ENCODE peak calls at places on chromosomes 7 and 10, in five cellular contexts. One of them, this sample, is unnamed.

GRCh38 chr10:78350286-78350685 is 316.6 kb downstream of the RPS24 start:
- DNase-seq in cardiac fibroblast: no peak
- DNase-seq in IMR-90: no peak
- DNase-seq in lung: no peak
- DNase-seq in dorsolateral prefrontal cortex: no peak
- DNase-seq in this sample: no peak

GRCh38 chr7:129783097-129783919 is 169.5 kb downstream of the UBE2H start:
- DNase-seq in IMR-90: no peak
- DNase-seq in lung: no peak
- DNase-seq in cardiac fibroblast: no peak
- DNase-seq in dorsolateral prefrontal cortex: no peak
- DNase-seq in this sample: no peak

GRCh38 chr10:73889014-73889413 is 14.7 kb upstream of the CAMK2G start:
- DNase-seq in IMR-90: peak
- DNase-seq in cardiac fibroblast: peak
- DNase-seq in dorsolateral prefrontal cortex: no peak
- DNase-seq in lung: no peak
- DNase-seq in this sample: no peak

GRCh38 chr7:128831178-128831993 is 1.2 kb downstream of the FLNC start:
- DNase-seq in cardiac fibroblast: peak
- DNase-seq in lung: no peak
- DNase-seq in dorsolateral prefrontal cortex: no peak
- DNase-seq in IMR-90: peak
- DNase-seq in this sample: no peak

GRCh38 chr7:151810434-151811232 is 66.3 kb downstream of the PRKAG2 start:
- DNase-seq in IMR-90: no peak
- DNase-seq in dorsolateral prefrontal cortex: peak
- DNase-seq in lung: no peak
- DNase-seq in cardiac fibroblast: no peak
- DNase-seq in this sample: no peak

GRCh38 chr10:116866987-116867595 is 17.8 kb downstream of the ENO4 start:
- DNase-seq in cardiac fibroblast: peak
- DNase-seq in dorsolateral prefrontal cortex: no peak
- DNase-seq in IMR-90: peak
- DNase-seq in lung: no peak
- DNase-seq in this sample: no peak

GRCh38 chr7:141097430-141097829 is 23.6 kb downstream of the TMEM178B start:
- DNase-seq in cardiac fibroblast: peak
- DNase-seq in IMR-90: peak
- DNase-seq in dorsolateral prefrontal cortex: no peak
- DNase-seq in lung: no peak
- DNase-seq in this sample: no peak

GRCh38 chr7:11212080-11212711 is 238.5 kb downstream of the PHF14 start:
- DNase-seq in dorsolateral prefrontal cortex: peak
- DNase-seq in cardiac fibroblast: peak
- DNase-seq in IMR-90: peak
- DNase-seq in lung: peak
- DNase-seq in this sample: no peak

GRCh38 chr7:117673839-117674238 is 194.0 kb downstream of the CFTR start:
- DNase-seq in cardiac fibroblast: peak
- DNase-seq in dorsolateral prefrontal cortex: no peak
- DNase-seq in IMR-90: peak
- DNase-seq in lung: no peak
- DNase-seq in this sample: no peak

DNA sequence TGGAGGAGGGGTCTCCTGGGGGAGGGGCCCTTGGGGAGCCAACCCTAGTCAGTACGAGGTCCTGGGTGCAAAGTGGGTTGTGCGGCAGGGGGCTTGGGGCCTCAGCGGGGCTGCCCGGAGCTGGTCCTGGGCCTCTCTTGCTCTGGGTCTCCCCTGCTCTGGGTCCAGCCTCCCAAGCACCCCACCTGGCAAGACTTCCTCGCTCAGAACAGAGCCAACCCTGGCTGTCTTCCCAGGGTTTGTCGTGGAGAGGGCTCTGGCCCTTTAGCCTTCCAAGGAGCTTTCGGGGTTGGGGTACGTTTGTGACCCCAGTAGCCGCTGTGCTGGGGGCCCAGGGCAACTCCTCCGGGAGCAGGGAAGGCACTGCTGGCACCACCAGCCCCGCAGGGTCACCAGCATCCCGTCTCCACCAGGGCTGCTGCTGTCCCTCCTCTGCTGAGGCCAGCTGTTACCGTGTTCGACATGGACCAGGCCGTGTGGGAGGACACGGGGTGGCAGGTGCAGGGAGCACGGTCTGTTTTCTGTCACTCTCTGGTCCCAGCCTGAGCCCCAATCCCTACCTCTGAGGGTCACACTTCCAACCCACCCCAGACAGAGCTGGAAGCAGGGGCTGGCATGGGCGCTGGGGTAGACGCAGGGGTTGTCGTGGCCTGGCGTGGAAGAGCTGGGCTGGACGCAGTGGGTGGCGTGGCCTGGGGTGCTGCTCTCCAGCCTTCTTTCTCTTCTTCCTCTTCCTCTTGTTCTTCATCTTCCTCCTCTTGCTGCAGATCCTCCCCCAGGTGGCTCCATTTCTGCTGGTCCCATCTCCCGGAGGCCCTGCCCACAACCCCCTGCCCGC is 22.9 kb downstream of the PWWP2B start:
- DNase-seq in lung: no peak
- DNase-seq in dorsolateral prefrontal cortex: no peak
- DNase-seq in cardiac fibroblast: no peak
- DNase-seq in IMR-90: no peak
- DNase-seq in this sample: no peak
- H3K4me3 ChIP-seq in lung: no peak
- H3K4me3 ChIP-seq in dorsolateral prefrontal cortex: no peak
- H3K4me3 ChIP-seq in cardiac fibroblast: no peak
- H3K4me3 ChIP-seq in IMR-90: no peak
- H3K4me3 ChIP-seq in this sample: no peak

GRCh38 chr10:93493162-93493561 is 3.2 kb upstream of the CEP55 start:
- DNase-seq in cardiac fibroblast: no peak
- DNase-seq in lung: no peak
- DNase-seq in dorsolateral prefrontal cortex: no peak
- DNase-seq in IMR-90: no peak
- DNase-seq in this sample: no peak
- TF ChIP-seq CTCF in cardiac fibroblast: no peak
- TF ChIP-seq CTCF in lung: no peak
- TF ChIP-seq CTCF in dorsolateral prefrontal cortex: no peak
- TF ChIP-seq CTCF in IMR-90: no peak
- TF ChIP-seq CTCF in this sample: no peak

GRCh38 chr10:123760648-123761428 is 94.7 kb downstream of the GPR26 start:
- DNase-seq in lung: no peak
- DNase-seq in IMR-90: no peak
- DNase-seq in dorsolateral prefrontal cortex: no peak
- DNase-seq in cardiac fibroblast: no peak
- DNase-seq in this sample: no peak

GRCh38 chr10:123755061-123755460 is 88.9 kb downstream of the GPR26 start:
- DNase-seq in lung: no peak
- DNase-seq in IMR-90: no peak
- DNase-seq in dorsolateral prefrontal cortex: no peak
- DNase-seq in cardiac fibroblast: no peak
- DNase-seq in this sample: no peak

GRCh38 chr10:123754105-123754504 is 88.0 kb downstream of the GPR26 start:
- DNase-seq in lung: no peak
- DNase-seq in cardiac fibroblast: no peak
- DNase-seq in IMR-90: no peak
- DNase-seq in dorsolateral prefrontal cortex: no peak
- DNase-seq in this sample: no peak

GRCh38 chr10:123759496-123760070 is 93.4 kb downstream of the GPR26 start:
- DNase-seq in IMR-90: no peak
- DNase-seq in cardiac fibroblast: no peak
- DNase-seq in lung: no peak
- DNase-seq in dorsolateral prefrontal cortex: no peak
- DNase-seq in this sample: no peak

GRCh38 chr10:123757853-123758252 is 91.7 kb downstream of the GPR26 start:
- DNase-seq in dorsolateral prefrontal cortex: no peak
- DNase-seq in lung: no peak
- DNase-seq in IMR-90: no peak
- DNase-seq in cardiac fibroblast: no peak
- DNase-seq in this sample: no peak
- H3K4me3 ChIP-seq in dorsolateral prefrontal cortex: no peak
- H3K4me3 ChIP-seq in lung: no peak
- H3K4me3 ChIP-seq in IMR-90: no peak
- H3K4me3 ChIP-seq in cardiac fibroblast: no peak
- H3K4me3 ChIP-seq in this sample: no peak

DNA sequence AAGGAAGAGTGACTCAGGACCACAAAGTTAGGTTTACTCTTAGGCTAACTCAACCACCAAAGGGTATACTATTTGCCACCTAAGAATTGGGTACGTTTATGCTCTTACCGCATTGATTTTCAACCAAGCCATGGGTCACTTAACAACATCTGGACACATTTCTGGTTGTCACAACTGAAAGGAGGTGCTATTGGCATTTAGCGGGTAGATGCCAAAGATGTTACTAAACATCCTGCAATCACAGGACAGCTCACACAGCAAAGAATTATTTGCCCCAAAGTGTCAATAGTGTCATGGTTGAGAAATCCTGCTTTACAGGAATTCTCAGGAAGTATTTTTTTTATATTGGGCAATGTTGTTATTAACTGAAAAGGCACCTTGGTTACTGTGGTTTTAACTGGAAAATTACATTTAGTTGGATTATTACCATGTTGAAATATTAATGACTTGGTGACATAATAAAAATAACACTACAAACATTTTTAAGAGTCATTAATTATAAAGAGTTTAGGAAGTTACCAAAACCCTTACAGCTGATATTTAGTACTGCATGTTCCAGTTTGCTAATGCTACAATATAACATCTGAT is 185.0 kb upstream of the TMEM196 start:
- DNase-seq in dorsolateral prefrontal cortex: no peak
- DNase-seq in cardiac fibroblast: peak
- DNase-seq in IMR-90: peak
- DNase-seq in lung: no peak
- DNase-seq in this sample: no peak
- TF ChIP-seq CTCF in dorsolateral prefrontal cortex: no peak
- TF ChIP-seq CTCF in cardiac fibroblast: no peak
- TF ChIP-seq CTCF in IMR-90: no peak
- TF ChIP-seq CTCF in lung: no peak
- TF ChIP-seq CTCF in this sample: no peak

GRCh38 chr7:5210751-5211338 is 20.8 kb downstream of the WIPI2 start:
- DNase-seq in cardiac fibroblast: no peak
- DNase-seq in IMR-90: no peak
- DNase-seq in dorsolateral prefrontal cortex: no peak
- DNase-seq in lung: no peak
- DNase-seq in this sample: no peak
- H3K4me3 ChIP-seq in cardiac fibroblast: no peak
- H3K4me3 ChIP-seq in IMR-90: no peak
- H3K4me3 ChIP-seq in dorsolateral prefrontal cortex: no peak
- H3K4me3 ChIP-seq in lung: no peak
- H3K4me3 ChIP-seq in this sample: no peak